ENCODE peak calls at places on chromosomes 5 and 9, in seven cellular contexts. Y is CD8-positive, alpha-beta memory T cell; J is brain microvascular endothelial cell; K is astrocyte; N is breast epithelium; B is GM23248; M is heart right ventricle. X is an unnamed sample.

GRCh38 chr5:113081091-113081490 is 104.5 kb downstream of the DCP2 start:
- DNase-seq in Y (no peak), J (no peak), K (no peak), N (no peak), B (no peak), M (no peak), X (no peak)

GRCh38 chr5:179118756-179119414 is 58.7 kb downstream of the ZNF354C start:
- DNase-seq in Y (no peak), J (no peak), K (no peak), N (no peak), B (no peak), M (no peak), X (no peak)

GRCh38 chr9:99851028-99851822 is 29.5 kb downstream of the NR4A3 start:
- DNase-seq in Y (peak; percentile 70), J (no peak), K (no peak), N (no peak), B (no peak), M (no peak), X (no peak)

GRCh38 chr9:126569036-126569435 is 44.7 kb upstream of the LMX1B start:
- DNase-seq in Y (no peak), J (no peak), K (no peak), N (no peak), B (peak; percentile 33), M (no peak), X (no peak)

GRCh38 chr5:120512068-120512467 is 48.0 kb downstream of the PRR16 start:
- DNase-seq in Y (no peak), J (no peak), K (no peak), N (no peak), B (no peak), M (no peak), X (no peak)

GRCh38 chr5:87042554-87042953 is 225.1 kb upstream of the RASA1 start:
- DNase-seq in Y (no peak), J (no peak), K (no peak), N (no peak), B (no peak), M (no peak), X (no peak)

GRCh38 chr5:102856374-102856748 is 101.3 kb downstream of the PAM start:
- DNase-seq in Y (no peak), J (peak; percentile 9), K (peak; percentile 54), N (no peak), B (peak; percentile 91), M (no peak), X (no peak)

GRCh38 chr5:78634634-78635033 is 13.9 kb downstream of the LHFPL2 start:
- DNase-seq in Y (no peak), J (no peak), K (no peak), N (no peak), B (no peak), M (no peak), X (no peak)

GRCh38 chr5:119896851-119897536 is 267.6 kb downstream of the FAM170A start:
- DNase-seq in Y (no peak), J (no peak), K (no peak), N (no peak), B (no peak), M (no peak), X (no peak)

GRCh38 chr5:12901696-12902095 is 997.5 kb upstream of the CTNND2 start:
- DNase-seq in Y (no peak), J (no peak), K (no peak), N (no peak), B (no peak), M (no peak), X (no peak)

GRCh38 chr5:143194713-143195112 is 208.8 kb downstream of the NR3C1 start:
- DNase-seq in Y (no peak), J (no peak), K (no peak), N (no peak), B (no peak), M (no peak), X (no peak)

GRCh38 chr9:4725706-4726442 is 15.1 kb downstream of the AK3 start:
- DNase-seq in Y (no peak), J (no peak), K (peak; percentile 37), N (no peak), B (no peak), M (no peak), X (no peak)

GRCh38 chr9:114216081-114216480 is 60.7 kb downstream of the COL27A1 start:
- DNase-seq in Y (no peak), J (no peak), K (peak; percentile 17), N (peak; percentile 43), B (no peak), M (peak; percentile 65), X (peak; percentile 67)

GRCh38 chr5:98771389-98772109 is 1.9 kb upstream of the RGMB start:
- DNase-seq in Y (peak; percentile 68), J (peak; percentile 90), K (peak; percentile 76), N (peak; percentile 52), B (peak; percentile 90), M (no peak), X (peak; percentile 73)

GRCh38 chr5:5409151-5409810 is 13.2 kb upstream of the ICE1 start:
- DNase-seq in Y (no peak), J (no peak), K (no peak), N (no peak), B (no peak), M (no peak), X (no peak)

GRCh38 chr5:139384591-139385051 is 1.5 kb upstream of the SLC23A1 start:
- DNase-seq in Y (no peak), J (no peak), K (no peak), N (no peak), B (no peak), M (no peak), X (no peak)

GRCh38 chr5:139385061-139385889 is 2.2 kb upstream of the SLC23A1 start:
- DNase-seq in Y (no peak), J (no peak), K (no peak), N (no peak), B (peak; percentile 57), M (no peak), X (no peak)

GRCh38 chr5:139383275-139383992 is at the start of gene SLC23A1:
- DNase-seq in Y (peak; percentile 23), J (no peak), K (no peak), N (no peak), B (peak; percentile 47), M (no peak), X (no peak)

GRCh38 chr5:139382781-139383180 is 316 bp downstream of the SLC23A1 start:
- DNase-seq in Y (peak; percentile 20), J (no peak), K (no peak), N (no peak), B (no peak), M (no peak), X (no peak)

GRCh38 chr5:139383993-139384590 is 995 bp upstream of the SLC23A1 start:
- DNase-seq in Y (no peak), J (no peak), K (no peak), N (no peak), B (no peak), M (no peak), X (no peak)
- H3K27ac ChIP-seq in Y (peak overlapping the region; percentile 68), J (no peak overlapping the region), K (no peak overlapping the region), N (peak overlapping the region; percentile 59), B (no peak overlapping the region), M (no peak overlapping the region), X (no peak overlapping the region)

DNA sequence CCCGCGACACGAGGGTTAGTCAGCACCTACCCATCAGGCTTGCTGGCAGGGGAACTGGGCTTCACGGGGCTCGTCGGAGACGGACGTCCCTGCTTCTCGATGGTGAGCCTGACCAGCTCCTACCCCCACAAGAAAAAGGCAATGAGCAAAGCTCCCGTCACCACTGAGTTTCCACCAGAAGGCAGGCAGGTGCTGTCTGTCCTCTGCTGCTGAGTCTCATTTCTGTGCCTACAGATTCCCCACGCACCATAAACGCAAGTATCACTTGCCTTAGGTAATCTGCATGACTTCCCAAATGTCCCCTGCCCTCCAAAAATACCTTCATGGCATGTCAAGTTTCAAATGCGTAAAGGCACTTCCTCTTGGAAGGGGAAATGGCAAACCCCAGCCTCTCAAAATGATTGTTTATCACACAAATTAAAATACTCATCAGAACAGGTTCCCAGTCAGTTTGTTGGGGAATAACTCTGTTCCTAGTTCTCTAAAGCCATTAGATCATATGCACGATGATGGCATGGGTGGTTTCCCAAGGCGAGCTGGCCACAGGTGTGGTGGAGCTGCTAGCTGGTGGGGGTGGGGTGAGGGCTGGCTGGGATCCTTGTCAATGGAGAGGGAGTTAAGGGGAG is 85.0 kb downstream of the PRRT1B start:
- DNase-seq in Y (no peak), J (no peak), K (no peak), N (no peak), B (no peak), M (no peak), X (no peak)
- H3K4me3 ChIP-seq in Y (no peak overlapping the region), J (no peak overlapping the region), K (no peak overlapping the region), N (no peak overlapping the region), B (no peak overlapping the region), M (no peak overlapping the region), X (no peak overlapping the region)

GRCh38 chr9:109033941-109034700 is 20.8 kb upstream of the CTNNAL1 start:
- DNase-seq in Y (no peak), J (no peak), K (peak; percentile 19), N (no peak), B (peak; percentile 36), M (no peak), X (no peak)
- H3K36me3 ChIP-seq in Y (peaks cover 9% of the 10 kb centered on the region), J (peaks cover 2% of the 10 kb centered on the region), K (no peaks in the 10 kb centered on the region), N (no peaks in the 10 kb centered on the region), B (no peaks in the 10 kb centered on the region), M (no peaks in the 10 kb centered on the region), X (peaks cover 60% of the 10 kb centered on the region)

GRCh38 chr9:70136632-70137031 is 93.0 kb downstream of the MAMDC2 start:
- DNase-seq in Y (no peak), J (peak; percentile 60), K (peak; percentile 60), N (no peak), B (peak; percentile 54), M (no peak), X (no peak)

GRCh38 chr9:70135176-70135575 is 91.5 kb downstream of the MAMDC2 start:
- DNase-seq in Y (no peak), J (no peak), K (no peak), N (no peak), B (peak; percentile 36), M (no peak), X (no peak)

GRCh38 chr9:70133253-70134208 is 89.9 kb downstream of the MAMDC2 start:
- DNase-seq in Y (no peak), J (no peak), K (peak; percentile 18), N (no peak), B (peak; percentile 54), M (no peak), X (peak; percentile 23)

GRCh38 chr9:70131296-70131695 is 87.6 kb downstream of the MAMDC2 start:
- DNase-seq in Y (no peak), J (no peak), K (no peak), N (no peak), B (no peak), M (no peak), X (no peak)

GRCh38 chr9:70134360-70134759 is 90.7 kb downstream of the MAMDC2 start:
- DNase-seq in Y (no peak), J (no peak), K (no peak), N (no peak), B (no peak), M (no peak), X (no peak)
- H3K27ac ChIP-seq in Y (no peak overlapping the region), J (no peak overlapping the region), K (peak overlapping the region; percentile 33), N (no peak overlapping the region), B (no peak overlapping the region), M (no peak overlapping the region), X (no peak overlapping the region)

GRCh38 chr9:69573666-69574456 is 98.3 kb downstream of the APBA1 start:
- DNase-seq in Y (no peak), J (peak; percentile 72), K (peak; percentile 79), N (no peak), B (peak; percentile 47), M (no peak), X (peak; percentile 72)
- H3K4me3 ChIP-seq in Y (no peak overlapping the region), J (no peak overlapping the region), K (no peak overlapping the region), N (no peak overlapping the region), B (no peak overlapping the region), M (no peak overlapping the region), X (no peak overlapping the region)

GRCh38 chr5:39951070-39951469 is 526.3 kb upstream of the DAB2 start:
- DNase-seq in Y (no peak), J (no peak), K (no peak), N (no peak), B (no peak), M (no peak), X (no peak)
- H3K36me3 ChIP-seq in Y (no peaks in the 10 kb centered on the region), J (no peaks in the 10 kb centered on the region), K (no peaks in the 10 kb centered on the region), N (no peaks in the 10 kb centered on the region), B (no peaks in the 10 kb centered on the region), M (no peaks in the 10 kb centered on the region), X (no peaks in the 10 kb centered on the region)